ENCODE peak calls at places on chromosomes 7 and 10, in seven cellular contexts. F is vagina, I is adrenal gland, J is esophagus squamous epithelium, Q is prostate gland, A is spleen, M is uterus. T is an unnamed sample.

GRCh38 chr10:4370376-4370775 is 455.6 kb upstream of the AKR1E2 start:
- DNase-seq in F (no peak), I (no peak), J (no peak), Q (no peak), A (no peak), M (no peak), T (no peak)

GRCh38 chr7:30914611-30915601 is 3.3 kb downstream of the AQP1 start:
- DNase-seq in F (no peak), I (no peak), J (no peak), Q (no peak), A (no peak), M (no peak), T (peak)

GRCh38 chr7:41323811-41324210 is 379.1 kb downstream of the INHBA start:
- DNase-seq in F (no peak), I (no peak), J (no peak), Q (no peak), A (no peak), M (no peak), T (no peak)

GRCh38 chr10:55311823-55312431 is 510.9 kb upstream of the PCDH15 start:
- DNase-seq in F (no peak), I (no peak), J (no peak), Q (no peak), A (no peak), M (no peak), T (no peak)

GRCh38 chr10:65358565-65358964 is 1567.3 kb upstream of the LRRTM3 start:
- DNase-seq in F (no peak), I (no peak), J (no peak), Q (no peak), A (no peak), M (no peak), T (no peak)

GRCh38 chr10:100978121-100978895 is 9.0 kb downstream of the MRPL43 start:
- DNase-seq in F (peak), I (peak), J (no peak), Q (no peak), A (peak), M (peak), T (no peak)

GRCh38 chr10:132339276-132339675 is 7.3 kb downstream of the LRRC27 start:
- DNase-seq in F (peak), I (no peak), J (no peak), Q (no peak), A (peak), M (no peak), T (no peak)

GRCh38 chr10:218753-219152 is 83.5 kb downstream of the ZMYND11 start:
- DNase-seq in F (no peak), I (no peak), J (no peak), Q (no peak), A (no peak), M (no peak), T (no peak)

GRCh38 chr10:29703276-29703675 is 68.5 kb upstream of the SVIL start:
- DNase-seq in F (no peak), I (no peak), J (no peak), Q (no peak), A (no peak), M (no peak), T (no peak)

GRCh38 chr7:122688385-122688998 is 10.4 kb downstream of the RNF133 start:
- DNase-seq in F (no peak), I (no peak), J (no peak), Q (no peak), A (no peak), M (no peak), T (no peak)

GRCh38 chr10:132576671-132577349 is 39.2 kb downstream of the INPP5A start:
- DNase-seq in F (no peak), I (no peak), J (no peak), Q (no peak), A (no peak), M (no peak), T (no peak)

GRCh38 chr7:149771199-149771636 is 2.2 kb downstream of the ZNF467 start:
- DNase-seq in F (no peak), I (peak), J (no peak), Q (no peak), A (peak), M (peak), T (no peak)

GRCh38 chr7:30549933-30550493 is 44.7 kb upstream of the GARS1 start:
- DNase-seq in F (no peak), I (no peak), J (no peak), Q (no peak), A (no peak), M (no peak), T (peak)

GRCh38 chr10:7397049-7397448 is 13.8 kb downstream of the SFMBT2 start:
- DNase-seq in F (no peak), I (no peak), J (no peak), Q (no peak), A (no peak), M (no peak), T (no peak)

GRCh38 chr10:29876008-29876555 is 183.3 kb downstream of the JCAD start:
- DNase-seq in F (no peak), I (no peak), J (no peak), Q (no peak), A (no peak), M (peak), T (no peak)

GRCh38 chr10:63629363-63630084 is 108.3 kb downstream of the REEP3 start:
- DNase-seq in F (peak), I (peak), J (peak), Q (peak), A (peak), M (peak), T (peak)

GRCh38 chr10:102645388-102645740 is 1.1 kb downstream of the TRIM8 start:
- DNase-seq in F (no peak), I (peak), J (no peak), Q (peak), A (peak), M (peak), T (peak)

GRCh38 chr7:113159746-113160339 is 41.5 kb upstream of the SMIM30 start:
- DNase-seq in F (no peak), I (peak), J (no peak), Q (no peak), A (no peak), M (no peak), T (peak)

GRCh38 chr10:114648368-114648767 is 9.7 kb downstream of the ABLIM1 start:
- DNase-seq in F (no peak), I (peak), J (no peak), Q (peak), A (no peak), M (no peak), T (peak)

GRCh38 chr10:50600831-50601466 is 22.8 kb downstream of the SGMS1 start:
- DNase-seq in F (no peak), I (no peak), J (no peak), Q (no peak), A (no peak), M (no peak), T (no peak)

GRCh38 chr7:101166909-101167644 is 1.7 kb upstream of the VGF start:
- DNase-seq in F (no peak), I (no peak), J (no peak), Q (no peak), A (no peak), M (no peak), T (no peak)

GRCh38 chr7:41814888-41815287 is 112.0 kb upstream of the INHBA start:
- DNase-seq in F (no peak), I (no peak), J (no peak), Q (no peak), A (no peak), M (no peak), T (no peak)

GRCh38 chr7:150876817-150877526 is 24.7 kb downstream of the AOC1 start:
- DNase-seq in F (peak), I (peak), J (no peak), Q (peak), A (peak), M (peak), T (peak)

GRCh38 chr10:77922055-77922454 is 4.5 kb downstream of the DLG5 start:
- DNase-seq in F (no peak), I (no peak), J (no peak), Q (no peak), A (no peak), M (no peak), T (no peak)

GRCh38 chr10:99709480-99710229 is 22.3 kb downstream of the COX15 start:
- DNase-seq in F (no peak), I (no peak), J (no peak), Q (no peak), A (no peak), M (no peak), T (peak)

GRCh38 chr10:130795819-130796218 is 515.7 kb downstream of the TCERG1L start:
- DNase-seq in F (no peak), I (no peak), J (no peak), Q (no peak), A (no peak), M (no peak), T (no peak)

GRCh38 chr7:151008143-151008510 is 16.2 kb downstream of the ATG9B start:
- DNase-seq in F (no peak), I (no peak), J (no peak), Q (no peak), A (no peak), M (no peak), T (peak)

GRCh38 chr10:88932539-88933256 is 19.9 kb downstream of the ACTA2 start:
- DNase-seq in F (no peak), I (peak), J (no peak), Q (peak), A (no peak), M (peak), T (peak)

GRCh38 chr10:109647627-109648026 is 275.7 kb downstream of the XPNPEP1 start:
- DNase-seq in F (no peak), I (no peak), J (no peak), Q (no peak), A (no peak), M (no peak), T (no peak)

GRCh38 chr10:130994191-130994590 is 317.3 kb downstream of the TCERG1L start:
- DNase-seq in F (no peak), I (no peak), J (no peak), Q (no peak), A (peak), M (no peak), T (no peak)

GRCh38 chr10:28997736-28998135 is 291.1 kb upstream of the LYZL1 start:
- DNase-seq in F (no peak), I (no peak), J (no peak), Q (peak), A (no peak), M (no peak), T (no peak)

GRCh38 chr7:15837627-15838026 is 151.1 kb upstream of the MEOX2 start:
- DNase-seq in F (no peak), I (no peak), J (no peak), Q (no peak), A (no peak), M (no peak), T (no peak)

GRCh38 chr7:7100432-7100849 is 81.9 kb upstream of the C1GALT1 start:
- DNase-seq in F (no peak), I (peak), J (no peak), Q (peak), A (no peak), M (no peak), T (peak)

GRCh38 chr10:113469796-113470195 is 83.1 kb upstream of the HABP2 start:
- DNase-seq in F (no peak), I (no peak), J (no peak), Q (no peak), A (no peak), M (no peak), T (no peak)

GRCh38 chr10:43407576-43408330 is 1.2 kb downstream of the HNRNPF start:
- DNase-seq in F (peak), I (peak), J (peak), Q (peak), A (peak), M (peak), T (peak)
- TF ChIP-seq POLR2A in F (no peak), I (peak), J (no peak), Q (peak), A (peak), M (peak), T (peak)

GRCh38 chr10:18659784-18660561 is 742 bp downstream of the ARL5B start:
- DNase-seq in F (no peak), I (no peak), J (no peak), Q (peak), A (no peak), M (no peak), T (peak)

GRCh38 chr10:18660816-18661431 is 1.7 kb downstream of the ARL5B start:
- DNase-seq in F (no peak), I (no peak), J (no peak), Q (no peak), A (no peak), M (no peak), T (peak)

GRCh38 chr10:18658301-18658991 is 785 bp upstream of the ARL5B start:
- DNase-seq in F (no peak), I (peak), J (no peak), Q (peak), A (peak), M (no peak), T (peak)

GRCh38 chr10:18665079-18665478 is 5.8 kb downstream of the ARL5B start:
- DNase-seq in F (no peak), I (no peak), J (no peak), Q (no peak), A (no peak), M (no peak), T (no peak)

DNA sequence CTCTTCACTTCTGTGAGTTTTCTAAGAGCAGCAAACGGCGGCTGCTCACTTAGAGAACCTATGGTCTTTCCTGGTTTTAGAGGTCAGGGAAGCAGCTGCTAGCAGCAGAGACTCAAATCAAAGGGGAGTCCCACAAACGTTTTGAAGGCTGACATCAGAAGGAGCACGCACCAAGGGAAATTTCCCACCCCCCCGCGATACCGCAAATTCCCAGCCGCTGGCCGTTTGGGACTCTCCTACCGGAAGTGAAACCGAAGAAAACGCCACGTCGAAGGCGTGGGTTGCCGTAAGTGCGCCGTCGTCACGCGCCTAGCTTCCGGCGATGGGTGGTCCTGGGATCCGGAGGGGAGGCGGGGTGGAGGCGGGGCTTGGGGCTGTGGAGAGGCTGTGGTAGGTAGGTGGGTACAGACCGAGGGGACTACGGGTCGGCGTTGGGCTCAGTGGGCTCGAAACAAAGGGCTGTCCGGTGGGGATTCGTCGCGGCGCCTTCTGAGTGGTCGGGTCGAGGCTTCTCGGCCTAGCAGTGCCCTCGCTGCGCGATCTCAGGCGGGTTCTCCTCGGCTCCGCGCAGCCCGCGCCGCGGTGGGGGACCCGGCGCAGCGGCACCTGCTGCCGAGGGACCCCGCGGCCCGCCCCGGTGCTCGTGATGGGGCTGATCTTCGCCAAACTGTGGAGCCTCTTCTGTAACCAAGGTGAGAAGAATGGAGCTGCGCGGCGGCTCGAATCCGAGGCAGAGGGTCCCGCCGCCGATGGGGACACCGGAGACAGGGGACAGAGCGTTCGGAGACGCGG is at the start of gene ARL5B:
- DNase-seq in F (peak), I (peak), J (peak), Q (peak), A (peak), M (peak), T (peak)
- TF ChIP-seq POLR2A in F (no peak), I (peak), J (peak), Q (peak), A (peak), M (peak), T (peak)

DNA sequence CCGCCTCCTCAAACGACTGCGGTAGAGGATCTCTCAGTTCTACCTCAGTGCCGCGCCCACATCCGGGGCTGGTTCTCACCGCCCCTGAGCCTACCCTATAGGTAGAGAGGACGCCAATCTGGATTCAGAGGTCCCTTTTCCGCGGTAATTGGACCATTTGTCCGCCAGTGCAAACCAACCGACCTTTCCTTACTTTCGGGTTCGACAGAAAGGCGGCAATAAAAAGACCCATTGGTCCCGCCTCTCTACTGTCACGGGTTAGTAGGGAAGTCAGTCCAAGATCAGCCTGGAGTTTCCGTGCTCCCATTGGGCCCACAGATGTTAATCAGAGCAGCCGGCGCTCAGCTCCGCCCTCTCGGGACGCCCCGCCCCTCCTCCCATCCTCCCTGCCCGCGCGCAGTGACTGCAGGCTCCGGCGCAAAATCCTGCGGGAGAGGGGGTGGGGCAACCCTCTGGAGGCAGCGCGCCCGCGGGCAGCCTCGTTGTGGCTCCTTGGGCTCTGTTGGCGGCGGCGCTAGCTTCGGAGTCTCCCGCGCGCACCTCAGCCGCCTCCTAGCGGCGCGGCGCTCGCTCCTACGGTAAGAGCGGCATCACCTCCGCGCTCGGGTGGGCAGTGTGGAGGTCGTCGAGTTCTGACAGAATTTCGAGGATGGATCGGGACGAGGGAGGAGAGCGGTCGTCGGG is at the start of the genes PHTF2 and TMEM60:
- DNase-seq in F (peak), I (peak), J (peak), Q (peak), A (peak), M (peak), T (peak)
- TF ChIP-seq POLR2A in F (no peak), I (peak), J (no peak), Q (peak), A (no peak), M (peak), T (peak)

GRCh38 chr10:127486355-127486754 is 62.8 kb upstream of the NPS start:
- DNase-seq in F (no peak), I (no peak), J (no peak), Q (no peak), A (no peak), M (no peak), T (no peak)

GRCh38 chr10:127485153-127485857 is 63.8 kb upstream of the NPS start:
- DNase-seq in F (no peak), I (no peak), J (no peak), Q (no peak), A (no peak), M (no peak), T (no peak)
- TF ChIP-seq POLR2A in F (no peak), I (no peak), J (no peak), Q (no peak), A (no peak), M (no peak), T (no peak)

DNA sequence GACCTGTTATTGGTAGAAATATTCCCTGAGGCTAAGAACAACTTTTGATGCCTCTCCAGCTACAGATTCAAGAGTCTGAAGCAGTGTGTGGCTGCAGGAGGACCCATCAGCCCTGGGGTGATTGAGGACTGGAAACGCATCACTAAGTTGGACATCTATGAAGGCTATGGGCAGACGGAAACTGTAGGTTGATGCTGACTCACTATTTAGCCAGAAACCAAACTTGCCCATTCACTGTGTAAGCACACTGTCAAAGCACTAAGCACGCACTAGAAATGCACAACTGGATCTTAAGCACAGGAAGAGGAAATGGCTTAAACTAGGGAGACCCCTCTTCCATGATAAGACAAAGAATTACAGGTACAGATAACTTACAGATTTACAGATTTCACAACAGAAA is 20.8 kb downstream of the ACSM6 start:
- DNase-seq in F (no peak), I (no peak), J (no peak), Q (no peak), A (no peak), M (no peak), T (no peak)
- TF ChIP-seq POLR2A in F (no peak), I (no peak), J (no peak), Q (no peak), A (no peak), M (no peak), T (no peak)

GRCh38 chr7:99558306-99559275 is at the start of gene ZNF655:
- DNase-seq in F (peak), I (peak), J (peak), Q (peak), A (peak), M (peak), T (peak)
- TF ChIP-seq POLR2A in F (no peak), I (peak), J (peak), Q (peak), A (no peak), M (peak), T (peak)

GRCh38 chr10:14635049-14635710 is 139.5 kb downstream of the FAM107B start:
- DNase-seq in F (peak), I (no peak), J (no peak), Q (no peak), A (no peak), M (no peak), T (no peak)
- TF ChIP-seq POLR2A in F (no peak), I (no peak), J (no peak), Q (no peak), A (no peak), M (no peak), T (no peak)

T was measured in erythroblast.